ENCODE peak calls at places on chromosomes 2 and 18, in five cellular contexts. G is right atrium auricular region; Z is HuH-7.5; H is lung microvascular endothelial cell; Q is activated CD8-positive, alpha-beta memory T cell treated with anti-CD3 and anti-CD28 coated beads, Interleukin-2, amount 50 U/mL, for 48 hours. P is an unnamed sample.

GRCh38 chr2:32805104-32806095 is 141.4 kb upstream of the LTBP1 start:
- DNase-seq in G (no peak), Z (peak), Q (no peak), H (peak), P (no peak)

GRCh38 chr2:45494275-45494977 is 116.6 kb downstream of the SRBD1 start:
- DNase-seq in G (no peak), Q (no peak), H (peak), Z (peak), P (no peak)

GRCh38 chr2:210477496-210477895 is 937 bp upstream of the LANCL1 start:
- DNase-seq in H (no peak), Z (no peak), Q (no peak), G (no peak), P (no peak)

GRCh38 chr18:57942493-57942892 is 101.5 kb upstream of the NEDD4L start:
- DNase-seq in Z (no peak), Q (no peak), H (no peak), G (no peak), P (no peak)

GRCh38 chr18:26993568-26993967 is 128.1 kb upstream of the AQP4 start:
- DNase-seq in Q (no peak), Z (no peak), G (no peak), H (no peak), P (no peak)

GRCh38 chr2:207473203-207473865 is 56.4 kb upstream of the CREB1 start:
- DNase-seq in Z (no peak), G (peak), Q (no peak), H (peak), P (no peak)

GRCh38 chr2:238100821-238101771 is 956 bp downstream of the ESPNL start:
- DNase-seq in G (no peak), H (no peak), Z (no peak), Q (peak), P (peak)

GRCh38 chr2:26913599-26914285 is 56.7 kb upstream of the MAPRE3 start:
- DNase-seq in Z (no peak), G (no peak), H (no peak), Q (no peak), P (no peak)

GRCh38 chr2:215137741-215138340 is 585 bp downstream of the ABCA12 start:
- DNase-seq in G (no peak), H (no peak), Q (no peak), Z (no peak), P (no peak)

GRCh38 chr18:27094621-27095020 is 90.5 kb downstream of the CHST9 start:
- DNase-seq in G (no peak), Q (no peak), H (no peak), Z (no peak), P (no peak)

P was measured in coronary artery.